ENCODE peak calls at places on chromosomes 16 and 17, in seven cellular contexts. L is NT2/D1; Z is mesenchymal stem cell; T is cardiac muscle cell; H is body of pancreas; U is CD8-positive, alpha-beta T cell; B is transverse colon. X is an unnamed sample.

GRCh38 chr16:89317729-89318429 is 100.4 kb downstream of the ZNF778 start:
- DNase-seq in L (no peak), Z (no peak), T (no peak), H (no peak), U (no peak), B (peak; percentile 35), X (peak; percentile 23)

GRCh38 chr17:67836205-67836987 is 11.1 kb downstream of the BPTF start:
- DNase-seq in L (no peak), Z (peak; percentile 43), T (no peak), H (no peak), U (no peak), B (no peak), X (no peak)

GRCh38 chr17:74118504-74118903 is 85.0 kb upstream of the RPL38 start:
- DNase-seq in L (peak; percentile 47), Z (no peak), T (peak; percentile 67), H (no peak), U (no peak), B (no peak), X (no peak)

GRCh38 chr16:50351116-50351515 is 17.7 kb downstream of the BRD7 start:
- DNase-seq in L (no peak), Z (no peak), T (no peak), H (no peak), U (no peak), B (no peak), X (no peak)

GRCh38 chr16:31471875-31472558 is at the start of gene TGFB1I1:
- DNase-seq in L (no peak), Z (peak; percentile 78), T (peak; percentile 60), H (no peak), U (no peak), B (peak; percentile 68), X (peak; percentile 86)

GRCh38 chr17:76869209-76869877 is 1.1 kb downstream of the MGAT5B start:
- DNase-seq in L (no peak), Z (no peak), T (no peak), H (no peak), U (no peak), B (no peak), X (peak; percentile 53)

GRCh38 chr17:43713494-43714162 is 45.0 kb downstream of the SOST start:
- DNase-seq in L (no peak), Z (peak; percentile 42), T (peak; percentile 48), H (peak; percentile 19), U (no peak), B (no peak), X (peak; percentile 47)

GRCh38 chr17:32222621-32223020 is 43.0 kb upstream of the RHBDL3 start:
- DNase-seq in L (no peak), Z (no peak), T (no peak), H (no peak), U (no peak), B (no peak), X (no peak)

GRCh38 chr16:89410794-89411309 is 79.5 kb downstream of the ANKRD11 start:
- DNase-seq in L (no peak), Z (peak; percentile 53), T (no peak), H (peak; percentile 91), U (peak; percentile 27), B (peak; percentile 40), X (peak; percentile 75)

GRCh38 chr17:77233635-77234334 is 93.0 kb downstream of the SEC14L1 start:
- DNase-seq in L (no peak), Z (peak; percentile 99), T (no peak), H (no peak), U (no peak), B (peak; percentile 33), X (no peak)

GRCh38 chr17:28849281-28849680 is 5.5 kb upstream of the ERAL1 start:
- DNase-seq in L (no peak), Z (no peak), T (peak; percentile 50), H (no peak), U (no peak), B (no peak), X (no peak)

GRCh38 chr17:44221862-44222111 is 2.3 kb upstream of the UBTF start:
- DNase-seq in L (no peak), Z (no peak), T (no peak), H (no peak), U (no peak), B (no peak), X (no peak)

GRCh38 chr17:39527220-39527813 is 66.0 kb downstream of the CDK12 start:
- DNase-seq in L (no peak), Z (peak; percentile 30), T (peak; percentile 17), H (no peak), U (no peak), B (no peak), X (no peak)

GRCh38 chr16:51151435-51151950 is 423 bp upstream of the SALL1 start:
- DNase-seq in L (peak; percentile 81), Z (peak; percentile 93), T (peak; percentile 96), H (peak; percentile 51), U (no peak), B (peak; percentile 23), X (no peak)

GRCh38 chr17:17191961-17192381 is 14.2 kb downstream of the PLD6 start:
- DNase-seq in L (peak; percentile 23), Z (peak; percentile 70), T (no peak), H (no peak), U (no peak), B (no peak), X (no peak)

GRCh38 chr16:81752225-81752875 is 26.7 kb upstream of the PLCG2 start:
- DNase-seq in L (no peak), Z (no peak), T (no peak), H (no peak), U (no peak), B (peak; percentile 73), X (peak; percentile 74)

GRCh38 chr16:85613609-85614337 is 651 bp downstream of the GSE1 start:
- DNase-seq in L (no peak), Z (peak; percentile 61), T (peak; percentile 82), H (peak; percentile 69), U (no peak), B (peak; percentile 66), X (peak; percentile 83)

GRCh38 chr17:74528491-74529199 is 2.6 kb downstream of the CD300LB start:
- DNase-seq in L (no peak), Z (no peak), T (no peak), H (peak; percentile 9), U (peak; percentile 7), B (no peak), X (no peak)

GRCh38 chr17:38881600-38882191 is 11.8 kb downstream of the LASP1 start:
- DNase-seq in L (no peak), Z (peak; percentile 91), T (peak; percentile 72), H (no peak), U (peak; percentile 52), B (peak; percentile 60), X (peak; percentile 81)

GRCh38 chr17:33435716-33436301 is 142.7 kb upstream of the ASIC2 start:
- DNase-seq in L (no peak), Z (peak; percentile 86), T (no peak), H (no peak), U (no peak), B (no peak), X (no peak)

GRCh38 chr17:77365584-77366186 is 224.9 kb downstream of the SEC14L1 start:
- DNase-seq in L (no peak), Z (peak; percentile 92), T (no peak), H (peak; percentile 58), U (peak; percentile 44), B (peak; percentile 69), X (peak; percentile 84)

GRCh38 chr16:56337858-56338325 is 87.5 kb downstream of the AMFR start:
- DNase-seq in L (no peak), Z (no peak), T (no peak), H (no peak), U (no peak), B (no peak), X (peak; percentile 21)
- H3K4me1 ChIP-seq in L (peaks cover 21% of the 10 kb centered on the region), Z (peaks cover 13% of the 10 kb centered on the region), T (peaks cover 8% of the 10 kb centered on the region), H (no peaks in the 10 kb centered on the region), U (no peaks in the 10 kb centered on the region), B (no peaks in the 10 kb centered on the region), X (no peaks in the 10 kb centered on the region)

DNA sequence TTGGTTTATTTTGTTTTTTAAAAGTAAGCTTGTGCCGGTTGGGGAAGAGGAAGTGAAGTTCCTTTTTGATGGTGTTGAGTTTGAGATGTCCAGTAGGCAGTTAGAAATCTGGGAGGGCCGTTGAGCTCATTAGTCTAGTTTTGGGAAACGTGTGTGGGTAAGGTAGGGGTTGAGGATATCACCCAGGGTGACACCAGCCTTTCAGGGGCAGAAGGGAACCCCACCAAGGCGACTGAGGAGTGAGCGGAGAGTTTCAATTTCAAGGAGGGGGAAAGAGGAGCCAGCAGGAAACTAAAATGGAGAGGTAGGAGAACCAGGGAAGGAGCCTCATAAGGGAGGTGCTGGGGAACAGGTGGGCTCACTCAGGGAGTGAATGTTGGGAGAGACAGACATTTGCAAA is 22.7 kb downstream of the HAPSTR1 start:
- DNase-seq in L (no peak), Z (no peak), T (no peak), H (no peak), U (no peak), B (no peak), X (no peak)
- H3K27me3 ChIP-seq in L (no peaks in the 10 kb centered on the region), Z (no peaks in the 10 kb centered on the region), T (no peaks in the 10 kb centered on the region), H (no peaks in the 10 kb centered on the region), U (no peaks in the 10 kb centered on the region), B (no peaks in the 10 kb centered on the region), X (no peaks in the 10 kb centered on the region)

GRCh38 chr16:27401768-27402568 is at the start of gene IL21R:
- DNase-seq in L (no peak), Z (no peak), T (no peak), H (peak; percentile 21), U (peak; percentile 89), B (peak; percentile 74), X (peak; percentile 75)

GRCh38 chr16:27400751-27401620 is 988 bp upstream of the IL21R start:
- DNase-seq in L (no peak), Z (no peak), T (no peak), H (no peak), U (no peak), B (no peak), X (no peak)

GRCh38 chr16:27403601-27403992 is 1.6 kb downstream of the IL21R start:
- DNase-seq in L (no peak), Z (no peak), T (no peak), H (no peak), U (no peak), B (no peak), X (no peak)

GRCh38 chr16:27402964-27403600 is 1.1 kb downstream of the IL21R start:
- DNase-seq in L (no peak), Z (no peak), T (no peak), H (no peak), U (peak; percentile 37), B (no peak), X (no peak)

GRCh38 chr16:27402569-27402963 is 592 bp downstream of the IL21R start:
- DNase-seq in L (no peak), Z (no peak), T (no peak), H (no peak), U (no peak), B (no peak), X (no peak)
- H3K4me1 ChIP-seq in L (peaks cover 5% of the 10 kb centered on the region), Z (peaks cover 8% of the 10 kb centered on the region), T (no peaks in the 10 kb centered on the region), H (no peaks in the 10 kb centered on the region), U (peaks cover 54% of the 10 kb centered on the region), B (no peaks in the 10 kb centered on the region), X (peaks cover 15% of the 10 kb centered on the region)

GRCh38 chr17:81390029-81390428 is 5.2 kb upstream of the BAHCC1 start:
- DNase-seq in L (no peak), Z (no peak), T (no peak), H (no peak), U (no peak), B (no peak), X (no peak)

GRCh38 chr17:81392909-81393654 is 2.2 kb upstream of the BAHCC1 start:
- DNase-seq in L (no peak), Z (no peak), T (no peak), H (no peak), U (no peak), B (no peak), X (no peak)

GRCh38 chr17:81391964-81392908 is 3.0 kb upstream of the BAHCC1 start:
- DNase-seq in L (no peak), Z (peak; percentile 81), T (peak; percentile 62), H (no peak), U (no peak), B (peak; percentile 46), X (peak; percentile 65)

GRCh38 chr17:81390436-81391214 is 4.6 kb upstream of the BAHCC1 start:
- DNase-seq in L (no peak), Z (no peak), T (no peak), H (no peak), U (no peak), B (no peak), X (no peak)

GRCh38 chr17:81391268-81391963 is 3.8 kb upstream of the BAHCC1 start:
- DNase-seq in L (no peak), Z (no peak), T (no peak), H (no peak), U (no peak), B (no peak), X (no peak)
- H3K27me3 ChIP-seq in L (peaks cover 58% of the 10 kb centered on the region), Z (no peaks in the 10 kb centered on the region), T (no peaks in the 10 kb centered on the region), H (no peaks in the 10 kb centered on the region), U (peaks cover 57% of the 10 kb centered on the region), B (peaks cover 11% of the 10 kb centered on the region), X (no peaks in the 10 kb centered on the region)

X was measured in heart left ventricle.